ENCODE peak calls at places on chromosome 14, in six cellular contexts. W is cardiac muscle cell, E is GM23338, Q is heart right ventricle, R is IMR-90, G is psoas muscle. P is an unnamed sample.

GRCh38 chr14:53109688-53110041 is 43.5 kb downstream of the DDHD1 start:
- DNase-seq in Q (no peak), R (no peak), G (no peak), E (no peak), W (no peak), P (no peak)

GRCh38 chr14:65847065-65847847 is 434.7 kb downstream of the FUT8 start:
- DNase-seq in R (no peak), Q (no peak), G (no peak), E (no peak), W (no peak), P (no peak)

GRCh38 chr14:74503973-74504335 is 10.4 kb downstream of the ISCA2 start:
- DNase-seq in R (no peak), E (no peak), W (no peak), Q (no peak), G (no peak), P (no peak)

GRCh38 chr14:33120341-33120740 is 181.7 kb downstream of the NPAS3 start:
- DNase-seq in G (no peak), R (no peak), E (no peak), W (no peak), Q (no peak), P (no peak)

GRCh38 chr14:104881369-104881979 is 16.4 kb downstream of the CEP170B start:
- DNase-seq in Q (peak), E (no peak), R (no peak), W (no peak), G (peak), P (peak)

GRCh38 chr14:63229330-63230059 is 25.3 kb downstream of the RHOJ start:
- DNase-seq in G (no peak), W (peak), E (no peak), Q (peak), R (no peak), P (no peak)

GRCh38 chr14:93079865-93080403 is 35.8 kb downstream of the ITPK1 start:
- DNase-seq in W (no peak), G (no peak), R (no peak), E (no peak), Q (no peak), P (no peak)

GRCh38 chr14:36510078-36510799 is 9.8 kb downstream of the NKX2-1 start:
- DNase-seq in Q (no peak), R (no peak), E (peak), G (no peak), W (no peak), P (no peak)

GRCh38 chr14:60565211-60565610 is 56.3 kb downstream of the SIX6 start:
- DNase-seq in E (no peak), R (peak), W (peak), G (no peak), Q (no peak), P (no peak)

GRCh38 chr14:106318700-106319099 is 792.3 kb downstream of the TMEM121 start:
- DNase-seq in E (no peak), G (no peak), Q (no peak), R (no peak), W (no peak), P (peak)

GRCh38 chr14:79011091-79011919 is 841.1 kb downstream of the NRXN3 start:
- DNase-seq in W (peak), Q (no peak), E (peak), G (no peak), R (peak), P (no peak)

GRCh38 chr14:74921053-74921620 is 1.9 kb downstream of the RPS6KL1 start:
- DNase-seq in E (no peak), W (no peak), Q (no peak), G (no peak), R (no peak), P (no peak)

GRCh38 chr14:77979666-77980351 is 179.9 kb downstream of the ADCK1 start:
- DNase-seq in R (no peak), W (no peak), E (peak), G (no peak), Q (no peak), P (peak)

GRCh38 chr14:61396279-61396678 is 74.9 kb downstream of the PRKCH start:
- DNase-seq in R (no peak), G (no peak), Q (no peak), W (no peak), E (no peak), P (no peak)

GRCh38 chr14:77965919-77966435 is 166.1 kb downstream of the ADCK1 start:
- DNase-seq in Q (no peak), R (peak), E (peak), G (no peak), W (peak), P (no peak)

GRCh38 chr14:75452900-75453816 is 25.3 kb downstream of the JDP2 start:
- DNase-seq in Q (peak), G (peak), R (peak), E (peak), W (peak), P (peak)

GRCh38 chr14:61588419-61588901 is 106.9 kb upstream of the HIF1A start:
- DNase-seq in W (peak), G (no peak), R (peak), E (no peak), Q (no peak), P (peak)

GRCh38 chr14:61461808-61462275 is 140.5 kb downstream of the PRKCH start:
- DNase-seq in R (peak), Q (no peak), G (no peak), E (peak), W (peak), P (peak)

GRCh38 chr14:72678360-72678759 is 215.5 kb downstream of the DPF3 start:
- DNase-seq in W (peak), E (no peak), R (peak), G (no peak), Q (no peak), P (no peak)

GRCh38 chr14:85296466-85297210 is 233.3 kb upstream of the FLRT2 start:
- DNase-seq in E (no peak), Q (no peak), R (peak), W (peak), G (no peak), P (no peak)

GRCh38 chr14:53542692-53543091 is 389.6 kb upstream of the DDHD1 start:
- DNase-seq in R (peak), G (no peak), Q (no peak), E (no peak), W (peak), P (peak)

GRCh38 chr14:22152901-22153300 is 436.1 kb downstream of the DAD1 start:
- DNase-seq in Q (no peak), W (no peak), G (no peak), R (no peak), E (no peak), P (no peak)

GRCh38 chr14:81169267-81169666 is 51.5 kb downstream of the GTF2A1 start:
- DNase-seq in Q (no peak), R (no peak), G (no peak), E (no peak), W (no peak), P (no peak)

GRCh38 chr14:81170829-81171195 is 49.9 kb downstream of the GTF2A1 start:
- DNase-seq in E (no peak), R (no peak), W (no peak), Q (no peak), G (no peak), P (no peak)

GRCh38 chr14:81172353-81172752 is 48.4 kb downstream of the GTF2A1 start:
- DNase-seq in Q (no peak), G (no peak), W (no peak), R (peak), E (no peak), P (no peak)

GRCh38 chr14:81170104-81170828 is 50.5 kb downstream of the GTF2A1 start:
- DNase-seq in R (peak), E (peak), W (peak), G (peak), Q (peak), P (peak)

DNA sequence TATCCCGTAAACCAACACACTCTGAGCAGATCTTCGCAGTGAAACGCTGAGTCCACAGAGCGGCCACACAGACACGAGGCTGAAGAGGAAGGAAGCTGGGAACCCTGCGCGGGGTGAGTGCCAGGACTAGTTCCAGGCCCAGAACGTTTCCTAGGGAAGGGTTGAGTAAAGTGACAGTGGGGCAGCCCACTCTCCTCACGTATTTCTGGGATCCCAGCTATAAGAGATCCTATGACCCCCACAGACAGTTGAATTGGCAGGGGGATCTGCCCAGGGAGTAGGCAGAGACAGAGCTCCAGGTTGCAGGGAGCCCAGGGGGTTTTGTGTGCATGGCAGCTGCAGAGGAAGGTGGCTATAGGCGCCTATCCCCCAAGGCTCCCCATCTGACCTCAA is 51.1 kb downstream of the GTF2A1 start:
- DNase-seq in Q (peak), W (peak), G (peak), R (peak), E (peak), P (no peak)
- H3K4me3 ChIP-seq in Q (peak), W (peak), G (peak), R (peak), E (peak), P (peak)

DNA sequence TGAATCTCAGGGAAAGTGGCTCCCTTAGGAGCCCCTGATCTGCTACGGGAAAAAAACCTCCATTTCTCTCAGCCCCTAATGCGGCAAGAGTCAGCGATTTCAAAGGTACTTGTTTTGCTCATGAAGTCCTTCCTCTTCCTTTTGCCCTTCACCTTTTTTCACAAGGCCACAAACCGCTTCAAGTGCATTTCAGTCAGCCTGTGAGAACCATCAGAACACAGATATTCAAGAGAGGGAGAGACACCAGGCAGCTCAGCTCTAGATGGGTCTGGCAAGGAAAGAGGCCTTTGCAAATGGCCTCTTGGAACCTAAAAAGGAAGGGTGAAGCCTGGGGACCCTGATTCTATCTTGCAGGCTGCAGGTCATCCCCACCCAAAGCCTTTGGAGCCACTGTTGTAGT is 144.9 kb downstream of the SAMD4A start:
- DNase-seq in W (no peak), G (no peak), Q (no peak), E (no peak), R (no peak), P (no peak)
- H3K27ac ChIP-seq in W (peak), G (peak), Q (peak), E (no peak), R (no peak), P (no peak)

GRCh38 chr14:100191584-100192249 is 32.3 kb upstream of the DEGS2 start:
- DNase-seq in W (peak), Q (no peak), E (no peak), G (no peak), R (no peak), P (no peak)
- H3K4me3 ChIP-seq in W (no peak), Q (peak), E (no peak), G (peak), R (no peak), P (peak)

DNA sequence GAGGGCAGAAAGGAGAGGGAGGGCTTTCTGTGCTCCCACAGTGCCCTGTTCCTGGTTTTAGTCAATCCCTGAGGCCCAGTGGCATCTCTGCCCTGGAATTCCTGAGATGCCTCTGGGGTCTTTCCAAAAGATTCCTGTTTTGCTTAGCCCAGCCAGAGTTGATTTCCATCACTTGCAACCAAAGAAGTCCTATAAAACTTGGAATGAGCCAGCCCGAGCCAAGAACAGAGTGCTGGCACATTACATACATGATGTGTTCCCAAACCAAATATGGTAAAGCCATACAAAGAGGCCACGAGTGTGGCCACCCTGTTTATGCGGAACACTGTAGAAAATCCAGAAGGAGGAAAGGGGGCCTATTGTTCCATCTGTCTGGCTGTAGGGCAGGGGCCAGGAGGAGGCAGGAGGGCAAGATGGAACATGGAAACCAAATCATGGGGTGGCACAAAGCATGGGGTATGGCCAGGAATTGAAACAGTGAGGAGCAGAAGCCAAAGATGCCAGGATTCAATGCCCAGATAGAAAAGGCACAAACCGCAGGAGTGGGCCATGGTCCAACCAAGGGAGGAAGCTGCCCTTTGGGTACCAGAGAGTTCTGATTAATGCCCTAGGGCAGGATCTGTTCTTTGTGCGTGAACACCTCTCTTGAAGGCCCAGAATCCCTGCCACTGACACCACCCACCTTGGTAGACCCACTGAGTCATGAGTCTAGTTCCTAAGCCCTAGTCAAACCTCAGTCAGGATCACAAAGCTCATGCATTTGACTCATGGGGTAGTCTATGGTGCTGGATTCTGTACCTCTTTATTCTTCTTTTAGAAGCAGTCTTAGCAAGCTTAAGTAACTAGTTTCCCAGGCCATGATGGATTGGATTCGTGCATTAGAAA is 75.2 kb downstream of the LRRC74A start:
- DNase-seq in R (peak), G (no peak), E (no peak), W (no peak), Q (no peak), P (no peak)
- H3K27ac ChIP-seq in R (peak), G (no peak), E (no peak), W (no peak), Q (no peak), P (no peak)

GRCh38 chr14:89641495-89642162 is 224.6 kb upstream of the FOXN3 start:
- DNase-seq in G (no peak), E (no peak), W (no peak), R (no peak), Q (no peak), P (no peak)
- H3K4me3 ChIP-seq in G (no peak), E (no peak), W (no peak), R (no peak), Q (no peak), P (no peak)

GRCh38 chr14:67674480-67675218 is at the start of gene VTI1B:
- DNase-seq in W (peak), Q (peak), E (peak), G (peak), R (peak), P (peak)
- H3K27ac ChIP-seq in W (peak), Q (peak), E (peak), G (peak), R (peak), P (peak)

DNA sequence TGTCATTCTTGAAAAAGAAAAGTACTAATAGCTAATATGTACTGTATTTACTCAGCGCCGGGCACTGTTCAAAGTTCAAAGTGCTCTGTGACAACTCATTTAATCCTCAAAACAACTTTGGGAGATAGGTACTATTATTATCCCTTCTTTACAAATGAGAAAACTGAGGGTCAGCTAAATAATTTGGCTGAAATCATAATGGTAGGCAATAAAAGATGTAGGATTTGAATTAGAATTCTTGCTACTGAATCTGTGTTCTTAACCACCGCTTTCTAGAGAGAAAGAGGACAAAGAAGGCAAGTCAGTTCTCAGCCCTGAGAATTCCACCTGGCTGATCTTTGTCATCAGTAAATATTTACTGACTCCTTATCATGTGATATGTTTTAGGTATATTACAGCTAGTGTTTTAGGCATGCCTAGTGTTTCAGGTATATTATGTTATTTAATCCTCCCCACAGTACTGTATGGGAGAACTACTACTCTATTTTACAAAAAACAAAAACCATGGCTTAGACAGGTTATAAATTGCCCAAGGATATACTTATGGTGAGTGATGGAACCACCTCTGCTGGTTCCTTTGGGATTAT is 205.7 kb upstream of the GZMB start:
- DNase-seq in R (no peak), G (no peak), Q (no peak), W (no peak), E (no peak), P (no peak)
- H3K4me3 ChIP-seq in R (no peak), G (no peak), Q (no peak), W (no peak), E (no peak), P (no peak)

DNA sequence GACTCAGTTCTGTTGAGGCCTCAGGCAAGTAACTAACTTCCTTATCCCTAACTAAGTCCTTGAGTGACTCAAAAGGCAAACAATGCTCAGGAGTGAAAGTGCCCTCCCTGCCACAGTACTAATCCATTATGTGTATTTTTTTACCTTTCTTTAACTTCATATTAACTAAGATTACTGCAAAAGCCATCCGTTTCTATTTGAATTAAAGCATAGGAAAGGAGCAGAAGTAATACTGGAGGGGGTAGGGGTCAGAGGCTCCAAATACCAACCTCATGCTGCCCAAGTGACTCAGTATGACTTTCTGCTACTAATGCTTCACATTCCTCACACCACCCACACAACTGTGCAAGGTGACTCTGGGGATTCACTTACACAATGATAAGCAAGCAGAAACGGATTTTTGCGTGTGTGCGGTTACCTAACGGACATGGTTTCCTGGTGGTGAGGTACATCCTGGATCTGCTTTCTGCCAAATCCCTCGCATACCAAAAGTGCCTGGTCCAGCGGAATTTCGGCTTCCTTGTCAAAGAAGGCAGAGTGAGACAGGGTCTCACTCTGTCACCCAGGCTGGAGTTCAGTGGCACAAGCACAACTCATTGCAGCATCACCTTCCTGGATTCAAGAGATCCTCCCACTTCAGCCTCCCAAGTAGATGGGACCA is 25.1 kb downstream of the MOK start:
- DNase-seq in W (peak), R (peak), Q (no peak), G (no peak), E (peak), P (no peak)
- H3K27ac ChIP-seq in W (no peak), R (peak), Q (no peak), G (no peak), E (no peak), P (no peak)

GRCh38 chr14:52052991-52053390 is 15.9 kb downstream of the NID2 start:
- DNase-seq in R (peak), W (peak), Q (no peak), E (no peak), G (no peak), P (no peak)

GRCh38 chr14:52052289-52052943 is 16.4 kb downstream of the NID2 start:
- DNase-seq in E (no peak), W (peak), R (peak), G (no peak), Q (no peak), P (no peak)

GRCh38 chr14:52049721-52050588 is 18.9 kb downstream of the NID2 start:
- DNase-seq in W (no peak), E (no peak), G (no peak), Q (no peak), R (no peak), P (no peak)

GRCh38 chr14:52051861-52052260 is 17.0 kb downstream of the NID2 start:
- DNase-seq in R (peak), W (peak), Q (no peak), E (no peak), G (no peak), P (no peak)

GRCh38 chr14:52051251-52051650 is 17.6 kb downstream of the NID2 start:
- DNase-seq in R (no peak), W (no peak), G (no peak), E (no peak), Q (no peak), P (no peak)
- H3K4me3 ChIP-seq in R (no peak), W (no peak), G (no peak), E (no peak), Q (no peak), P (no peak)

GRCh38 chr14:23566782-23567185 is 807 bp downstream of the AP1G2 start:
- DNase-seq in R (no peak), G (no peak), Q (no peak), W (peak), E (no peak), P (no peak)

GRCh38 chr14:23568600-23569310 is 1.2 kb upstream of the AP1G2 start:
- DNase-seq in R (no peak), Q (no peak), W (no peak), G (no peak), E (peak), P (no peak)

GRCh38 chr14:23567186-23568020 is at the start of gene AP1G2:
- DNase-seq in G (peak), R (peak), Q (peak), W (peak), E (peak), P (no peak)

GRCh38 chr14:23569443-23570151 is 2.0 kb upstream of the AP1G2 start:
- DNase-seq in W (peak), R (no peak), Q (no peak), G (no peak), E (peak), P (no peak)

GRCh38 chr14:23568021-23568599 is 519 bp upstream of the AP1G2 start:
- DNase-seq in G (no peak), W (no peak), E (no peak), Q (no peak), R (no peak), P (no peak)
- H3K27ac ChIP-seq in G (peak), W (peak), E (peak), Q (peak), R (no peak), P (no peak)